ENCODE peak calls at places on chromosomes 3 and 15, in four cellular contexts. W is WTC11, O is GM12865, L is colonic mucosa. G is an unnamed sample.
A peak's percentile ranks its signal among the peaks of the same experiment; 100 is the strongest.

GRCh38 chr15:56869573-56869972 is 48.9 kb upstream of the TCF12 start:
- DNase-seq in W (peak; percentile 45), O (peak; percentile 45), L (peak; percentile 70), G (peak; percentile 72)

GRCh38 chr3:64300790-64301423 is 75.6 kb upstream of the PRICKLE2 start:
- DNase-seq in W (no peak), O (no peak), L (no peak), G (no peak)

GRCh38 chr3:107753494-107753893 is 230.7 kb downstream of the BBX start:
- DNase-seq in W (peak; percentile 44), O (peak; percentile 23), L (peak; percentile 33), G (peak; percentile 39)

GRCh38 chr15:20340931-20341661 is 200.5 kb downstream of the GOLGA6L6 start:
- DNase-seq in W (peak; percentile 58), O (peak; percentile 46), L (no peak), G (peak; percentile 7)

GRCh38 chr15:87478688-87479072 is 777.9 kb downstream of the NTRK3 start:
- DNase-seq in W (no peak), O (no peak), L (no peak), G (no peak)

GRCh38 chr15:78640840-78641733 is at the start of gene CHRNB4:
- DNase-seq in W (peak; percentile 87), O (no peak), L (peak; percentile 36), G (peak; percentile 35)

GRCh38 chr3:21682231-21682630 is 68.8 kb downstream of the ZNF385D start:
- DNase-seq in W (no peak), O (no peak), L (no peak), G (no peak)

GRCh38 chr15:71780349-71780976 is 29.9 kb upstream of the NR2E3 start:
- DNase-seq in W (peak; percentile 81), O (peak; percentile 75), L (no peak), G (peak; percentile 46)

GRCh38 chr3:160885791-160886286 is 129.8 kb downstream of the PPM1L start:
- DNase-seq in W (peak; percentile 70), O (peak; percentile 86), L (peak; percentile 60), G (peak; percentile 13)

GRCh38 chr3:45507820-45508317 is 86.7 kb upstream of the LIMD1 start:
- DNase-seq in W (peak; percentile 60), O (no peak), L (no peak), G (peak; percentile 9)

GRCh38 chr3:66472313-66473134 is 28.3 kb downstream of the LRIG1 start:
- DNase-seq in W (no peak), O (peak; percentile 90), L (peak; percentile 68), G (peak; percentile 69)

GRCh38 chr15:48696627-48697312 is 51.3 kb upstream of the FBN1 start:
- DNase-seq in W (no peak), O (peak; percentile 21), L (no peak), G (no peak)

GRCh38 chr3:78139166-78139565 is 1099.3 kb downstream of the ROBO2 start:
- DNase-seq in W (no peak), O (no peak), L (no peak), G (no peak)

GRCh38 chr15:31803388-31803884 is 226.9 kb upstream of the CHRNA7 start:
- DNase-seq in W (no peak), O (peak; percentile 52), L (no peak), G (peak; percentile 4)

GRCh38 chr15:59444980-59445500 is 7.1 kb downstream of the FAM81A start:
- DNase-seq in W (no peak), O (no peak), L (no peak), G (no peak)

GRCh38 chr3:186277268-186277909 is 84.6 kb downstream of the DGKG start:
- DNase-seq in W (no peak), O (no peak), L (no peak), G (no peak)

GRCh38 chr3:147651107-147651506 is 241.9 kb downstream of the ZIC1 start:
- DNase-seq in W (no peak), O (no peak), L (no peak), G (no peak)

GRCh38 chr3:50138266-50139230 is 16.6 kb upstream of the SEMA3F start:
- DNase-seq in W (peak; percentile 51), O (no peak), L (no peak), G (no peak)

GRCh38 chr3:171813897-171814460 is 3.7 kb upstream of the PLD1 start:
- DNase-seq in W (no peak), O (peak; percentile 63), L (no peak), G (peak; percentile 63)

GRCh38 chr3:49122886-49123545 is 2.4 kb upstream of the USP19 start:
- DNase-seq in W (no peak), O (no peak), L (no peak), G (no peak)

GRCh38 chr15:83379574-83379973 is 67.6 kb upstream of the SH3GL3 start:
- DNase-seq in W (peak; percentile 34), O (no peak), L (no peak), G (no peak)

GRCh38 chr3:167031364-167032049 is 348.6 kb downstream of the ZBBX start:
- DNase-seq in W (no peak), O (no peak), L (no peak), G (no peak)

GRCh38 chr3:140014831-140015495 is 80.0 kb downstream of the CLSTN2 start:
- DNase-seq in W (no peak), O (no peak), L (no peak), G (no peak)

GRCh38 chr3:69776926-69777581 is 37.8 kb downstream of the MITF start:
- DNase-seq in W (no peak), O (no peak), L (no peak), G (no peak)

GRCh38 chr15:71386448-71387236 is 271.4 kb downstream of the THSD4 start:
- DNase-seq in W (no peak), O (peak; percentile 47), L (no peak), G (no peak)

GRCh38 chr3:193140381-193140780 is 100.6 kb upstream of the PLAAT1 start:
- DNase-seq in W (no peak), O (no peak), L (no peak), G (no peak)

GRCh38 chr3:133899309-133899708 is 3.6 kb upstream of the RAB6B start:
- DNase-seq in W (no peak), O (no peak), L (no peak), G (no peak)

GRCh38 chr3:118729546-118729945 is 305.1 kb downstream of the IGSF11 start:
- DNase-seq in W (no peak), O (no peak), L (no peak), G (no peak)
- TF ChIP-seq CTCF in W (no peak), O (no peak), L (no peak), G (no peak)

GRCh38 chr3:35665390-35666055 is 26.2 kb downstream of the ARPP21 start:
- DNase-seq in W (no peak), O (no peak), L (no peak), G (no peak)
- TF ChIP-seq CTCF in W (no peak), O (no peak), L (no peak), G (no peak)

GRCh38 chr3:124834723-124835718 is 52.1 kb downstream of the ITGB5 start:
- DNase-seq in W (peak; percentile 50), O (peak; percentile 89), L (peak; percentile 80), G (peak; percentile 71)
- TF ChIP-seq CTCF in W (no peak), O (no peak), L (no peak), G (no peak)

GRCh38 chr15:41827290-41827879 is 507 bp upstream of the JMJD7 start:
- DNase-seq in W (peak; percentile 55), O (peak; percentile 12), L (peak; percentile 51), G (peak; percentile 18)
- TF ChIP-seq CTCF in W (no peak), O (no peak), L (no peak), G (no peak)

DNA sequence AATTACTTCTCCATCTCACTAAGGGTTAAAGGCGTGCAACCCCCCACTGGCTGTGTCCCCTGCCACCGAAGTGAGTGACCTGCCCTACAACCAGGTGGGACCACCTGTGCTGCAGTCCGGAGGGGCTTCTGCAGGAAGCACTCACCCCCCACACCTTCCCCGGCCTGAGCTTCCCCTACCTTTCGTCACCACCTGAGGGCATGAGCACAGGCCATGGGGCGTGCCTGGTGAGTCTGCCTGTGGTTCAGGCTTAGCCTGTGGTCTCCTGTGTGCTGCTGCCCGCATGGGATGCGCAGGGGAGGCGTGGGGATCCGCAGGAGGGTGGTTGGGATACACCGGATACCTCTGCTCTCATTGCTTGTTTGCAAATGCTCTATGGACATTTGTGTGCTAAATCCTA is 46.0 kb downstream of the KLHL25 start:
- DNase-seq in W (peak; percentile 63), O (no peak), L (no peak), G (no peak)
- TF ChIP-seq CTCF in W (no peak), O (no peak), L (no peak), G (no peak)

GRCh38 chr3:55646121-55646520 is 159.0 kb upstream of the WNT5A start:
- DNase-seq in W (no peak), O (no peak), L (no peak), G (no peak)
- TF ChIP-seq CTCF in W (no peak), O (no peak), L (no peak), G (no peak)

GRCh38 chr3:170357920-170358854 is 672 bp downstream of the SKIL start:
- DNase-seq in W (peak; percentile 73), O (peak; percentile 84), L (peak; percentile 85), G (peak; percentile 82)
- TF ChIP-seq CTCF in W (no peak), O (peak; percentile 70), L (no peak), G (peak; percentile 43)

GRCh38 chr3:51799879-51800757 is 21.1 kb upstream of the IQCF6 start:
- DNase-seq in W (no peak), O (peak; percentile 56), L (peak; percentile 42), G (peak; percentile 43)
- TF ChIP-seq CTCF in W (peak; percentile 73), O (peak; percentile 76), L (peak; percentile 77), G (peak; percentile 84)

DNA sequence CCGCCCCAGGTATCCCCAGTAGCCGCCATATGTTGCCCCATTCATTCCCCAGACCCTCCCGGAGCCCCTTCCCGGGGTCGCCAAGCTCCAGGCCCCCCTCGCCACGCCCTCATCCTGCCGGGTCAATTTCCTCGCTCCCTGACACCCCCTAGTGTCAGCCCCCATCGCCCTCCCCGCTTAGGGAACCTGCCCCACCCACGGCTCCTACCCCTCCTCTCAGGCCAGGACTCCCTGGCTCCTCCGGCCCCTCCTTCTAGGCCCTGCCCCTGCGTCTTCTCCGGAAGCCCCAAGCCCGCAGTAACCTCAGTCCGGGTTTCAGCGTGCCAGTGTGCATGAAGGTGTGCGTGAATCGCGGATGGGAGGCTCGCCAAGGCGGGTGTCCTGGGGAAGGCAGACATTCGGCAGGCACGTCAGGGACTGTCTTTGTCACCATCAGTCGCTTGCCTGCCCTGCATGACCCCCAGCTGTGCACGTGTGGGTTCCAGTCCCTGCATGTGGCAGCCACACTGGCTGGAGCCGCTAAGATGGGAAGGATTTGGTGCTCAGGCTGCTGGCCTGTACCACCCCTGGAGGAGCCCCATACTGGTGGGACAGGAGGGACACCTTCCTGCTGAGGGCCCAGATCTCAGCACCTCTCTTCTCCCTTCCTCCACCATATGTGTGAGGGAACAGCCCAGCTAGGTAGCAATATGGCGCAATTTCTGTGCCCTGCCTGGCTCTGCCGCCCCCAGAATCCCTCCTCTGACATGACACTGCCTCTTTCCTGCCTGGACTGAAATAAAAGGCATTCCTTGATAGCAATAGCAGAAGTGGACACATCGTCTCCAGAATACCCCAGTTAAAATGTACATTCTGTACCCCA is 704 bp downstream of the DISP2 start:
- DNase-seq in W (peak; percentile 57), O (peak; percentile 29), L (peak; percentile 66), G (peak; percentile 39)
- TF ChIP-seq CTCF in W (no peak), O (no peak), L (no peak), G (no peak)

DNA sequence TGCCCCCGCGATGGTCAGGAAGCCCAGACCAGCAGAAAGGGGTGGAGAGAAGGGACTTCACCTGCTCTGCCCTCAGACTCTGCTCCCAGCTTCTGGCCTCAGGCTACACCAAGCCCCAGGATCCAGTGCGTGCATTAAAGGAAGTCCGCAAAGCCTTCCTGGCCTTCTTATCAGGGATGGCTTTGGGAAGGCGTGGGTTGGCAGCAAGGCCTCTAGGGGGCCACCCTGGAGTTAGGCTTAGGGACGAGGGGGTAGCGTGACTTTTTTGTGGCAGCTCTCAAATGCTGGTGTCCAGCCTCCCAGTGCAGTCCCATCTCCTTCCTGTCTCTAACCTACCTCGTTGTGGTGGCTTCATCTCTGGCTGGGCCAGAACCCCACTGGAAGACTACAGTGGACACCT is 18.9 kb upstream of the RPL29 start:
- DNase-seq in W (peak; percentile 66), O (no peak), L (no peak), G (no peak)
- TF ChIP-seq CTCF in W (no peak), O (peak; percentile 2), L (no peak), G (no peak)